ENCODE peak calls at places on chromosomes 2 and 18, in ten cellular contexts. Q is T-helper 2 cell; J is GM23248; N is dermis blood vessel endothelial cell; U is T-helper 1 cell; D is NCI-H1092; B is activated CD4-positive, CD25-positive, alpha-beta regulatory T cell; M is GM03348; W is kidney glomerular epithelial cell; E is A549. Z is an unnamed sample.

GRCh38 chr2:29281585-29281984 is 166.4 kb downstream of the CLIP4 start:
- DNase-seq in Q (no peak), J (peak), N (no peak), U (no peak), D (peak), B (no peak), M (no peak), W (no peak), E (peak), Z (peak)

GRCh38 chr2:158730621-158730905 is 64.6 kb upstream of the DAPL1 start:
- DNase-seq in Q (no peak), J (no peak), N (no peak), U (no peak), D (no peak), B (no peak), M (no peak), W (no peak), E (no peak), Z (no peak)

GRCh38 chr18:1014496-1014895 is 109.8 kb downstream of the ADCYAP1 start:
- DNase-seq in Q (no peak), J (peak), N (no peak), U (no peak), D (no peak), B (no peak), M (no peak), W (no peak), E (no peak), Z (no peak)

GRCh38 chr2:96142217-96143113 is 2.8 kb downstream of the DUSP2 start:
- DNase-seq in Q (peak), J (no peak), N (no peak), U (peak), D (no peak), B (peak), M (no peak), W (no peak), E (no peak), Z (peak)

GRCh38 chr2:166900700-166901099 is 12.4 kb downstream of the XIRP2 start:
- DNase-seq in Q (no peak), J (peak), N (no peak), U (no peak), D (no peak), B (no peak), M (peak), W (peak), E (no peak), Z (no peak)

GRCh38 chr18:32801236-32801635 is 28.4 kb upstream of the KLHL14 start:
- DNase-seq in Q (no peak), J (no peak), N (no peak), U (no peak), D (no peak), B (no peak), M (no peak), W (peak), E (no peak), Z (no peak)

GRCh38 chr2:241009601-241010530 is 11.4 kb downstream of the SNED1 start:
- DNase-seq in Q (peak), J (peak), N (peak), U (peak), D (no peak), B (no peak), M (peak), W (no peak), E (no peak), Z (peak)

GRCh38 chr2:210250577-210250976 is 25.3 kb upstream of the ACADL start:
- DNase-seq in Q (no peak), J (no peak), N (no peak), U (no peak), D (no peak), B (no peak), M (no peak), W (no peak), E (no peak), Z (no peak)

GRCh38 chr2:11411768-11412448 is 54.1 kb downstream of the E2F6 start:
- DNase-seq in Q (no peak), J (peak), N (peak), U (no peak), D (peak), B (no peak), M (peak), W (no peak), E (no peak), Z (no peak)

GRCh38 chr2:127175821-127176354 is 44.2 kb downstream of the CYP27C1 start:
- DNase-seq in Q (no peak), J (peak), N (no peak), U (no peak), D (no peak), B (no peak), M (peak), W (no peak), E (no peak), Z (no peak)

GRCh38 chr18:58609536-58609993 is 19.3 kb downstream of the ALPK2 start:
- DNase-seq in Q (peak), J (no peak), N (no peak), U (peak), D (no peak), B (no peak), M (no peak), W (no peak), E (no peak), Z (no peak)

GRCh38 chr2:197008229-197008628 is 81.7 kb upstream of the PGAP1 start:
- DNase-seq in Q (no peak), J (peak), N (no peak), U (no peak), D (no peak), B (no peak), M (peak), W (no peak), E (no peak), Z (no peak)

GRCh38 chr2:231632559-231633142 is 40.0 kb downstream of the TEX44 start:
- DNase-seq in Q (no peak), J (peak), N (no peak), U (no peak), D (no peak), B (no peak), M (no peak), W (no peak), E (no peak), Z (no peak)

GRCh38 chr18:3624818-3625716 is 175.1 kb downstream of the TGIF1 start:
- DNase-seq in Q (peak), J (peak), N (peak), U (peak), D (no peak), B (peak), M (peak), W (peak), E (peak), Z (no peak)

GRCh38 chr2:26642437-26642836 is 1.3 kb upstream of the CIB4 start:
- DNase-seq in Q (no peak), J (no peak), N (no peak), U (no peak), D (no peak), B (no peak), M (no peak), W (no peak), E (no peak), Z (no peak)

GRCh38 chr2:171469176-171469575 is 35.1 kb downstream of the DCAF17 start:
- DNase-seq in Q (no peak), J (no peak), N (no peak), U (no peak), D (no peak), B (no peak), M (no peak), W (peak), E (no peak), Z (no peak)

GRCh38 chr2:16508061-16508851 is 157.4 kb downstream of the CYRIA start:
- DNase-seq in Q (peak), J (peak), N (peak), U (no peak), D (no peak), B (no peak), M (peak), W (peak), E (peak), Z (peak)

GRCh38 chr2:68857855-68858456 is 13.2 kb downstream of the BMP10 start:
- DNase-seq in Q (peak), J (no peak), N (no peak), U (peak), D (no peak), B (no peak), M (no peak), W (no peak), E (no peak), Z (no peak)

GRCh38 chr2:105329561-105330495 is at the start of gene TGFBRAP1:
- DNase-seq in Q (peak), J (peak), N (peak), U (peak), D (peak), B (peak), M (peak), W (no peak), E (peak), Z (peak)

GRCh38 chr18:76064998-76065397 is 430.0 kb downstream of the ZNF516 start:
- DNase-seq in Q (no peak), J (no peak), N (no peak), U (no peak), D (no peak), B (no peak), M (no peak), W (no peak), E (no peak), Z (no peak)

GRCh38 chr2:101972621-101973434 is 18.9 kb upstream of the IL1R2 start:
- DNase-seq in Q (no peak), J (peak), N (no peak), U (no peak), D (no peak), B (no peak), M (peak), W (peak), E (no peak), Z (no peak)

GRCh38 chr2:236916181-236916580 is 169.5 kb upstream of the COPS8 start:
- DNase-seq in Q (no peak), J (no peak), N (peak), U (no peak), D (no peak), B (no peak), M (no peak), W (no peak), E (no peak), Z (no peak)

GRCh38 chr2:147543056-147543455 is 301.8 kb upstream of the ACVR2A start:
- DNase-seq in Q (no peak), J (peak), N (no peak), U (no peak), D (no peak), B (no peak), M (peak), W (peak), E (no peak), Z (no peak)

GRCh38 chr2:3529316-3530025 is 10.1 kb upstream of the ADI1 start:
- DNase-seq in Q (no peak), J (no peak), N (no peak), U (no peak), D (no peak), B (no peak), M (no peak), W (no peak), E (no peak), Z (no peak)

GRCh38 chr2:8545676-8546318 is 136.1 kb upstream of the ID2 start:
- DNase-seq in Q (no peak), J (no peak), N (no peak), U (no peak), D (no peak), B (no peak), M (no peak), W (no peak), E (no peak), Z (peak)

GRCh38 chr2:26043862-26044736 is 10.2 kb downstream of the RAB10 start:
- DNase-seq in Q (peak), J (peak), N (peak), U (peak), D (no peak), B (no peak), M (no peak), W (no peak), E (no peak), Z (no peak)